ENCODE peak calls at places on chromosome 1, in seven cellular contexts. N is HCT116; I is mesendoderm; B is fibroblast of lung; O is SK-N-SH; A is uterus; E is effector memory CD4-positive, alpha-beta T cell. W is an unnamed sample.
A peak's percentile ranks its signal among the peaks of the same experiment; 100 is the strongest.

GRCh38 chr1:29379438-29380073 is 143.2 kb downstream of the PTPRU start:
- DNase-seq in B (peak; percentile 33), A (no peak), E (no peak), O (peak; percentile 25), I (peak; percentile 87), N (peak; percentile 72), W (peak; percentile 44)

GRCh38 chr1:107991371-107992066 is 26.5 kb upstream of the VAV3 start:
- DNase-seq in O (no peak), B (peak; percentile 50), A (no peak), E (no peak), I (peak; percentile 35), N (no peak), W (no peak)

GRCh38 chr1:228487336-228488106 is at the start of gene RNF187:
- DNase-seq in A (peak; percentile 91), N (no peak), O (peak; percentile 97), B (no peak), E (peak; percentile 71), I (no peak), W (peak; percentile 39)

GRCh38 chr1:190140644-190141043 is 337.0 kb downstream of the BRINP3 start:
- DNase-seq in N (no peak), I (no peak), O (no peak), A (no peak), E (no peak), B (no peak), W (no peak)

GRCh38 chr1:211736351-211736915 is 61.0 kb upstream of the NEK2 start:
- DNase-seq in B (peak; percentile 58), O (no peak), N (no peak), E (no peak), I (no peak), A (no peak), W (no peak)

GRCh38 chr1:33972676-33973395 is 109.0 kb downstream of the HMGB4 start:
- DNase-seq in I (no peak), N (no peak), A (no peak), E (no peak), B (peak; percentile 52), O (no peak), W (no peak)

GRCh38 chr1:3625151-3625907 is 514 bp downstream of the TPRG1L start:
- DNase-seq in A (no peak), N (no peak), I (peak; percentile 75), B (peak; percentile 45), O (peak; percentile 72), E (no peak), W (peak; percentile 9)

GRCh38 chr1:230345139-230345885 is 80.8 kb downstream of the PGBD5 start:
- DNase-seq in B (no peak), E (no peak), O (no peak), I (no peak), A (no peak), N (no peak), W (no peak)

GRCh38 chr1:24490101-24490781 is 12.4 kb upstream of the RCAN3 start:
- DNase-seq in A (no peak), E (no peak), N (no peak), O (no peak), I (no peak), B (no peak), W (no peak)

GRCh38 chr1:235246022-235246948 is 81.7 kb downstream of the ARID4B start:
- DNase-seq in E (no peak), I (no peak), N (no peak), O (no peak), A (no peak), B (peak; percentile 33), W (no peak)

GRCh38 chr1:85437139-85437538 is 27.8 kb downstream of the DDAH1 start:
- DNase-seq in B (no peak), N (no peak), A (no peak), I (no peak), O (no peak), E (no peak), W (no peak)

GRCh38 chr1:20115479-20115878 is 3.9 kb downstream of the PLA2G2D start:
- DNase-seq in B (no peak), I (no peak), O (no peak), A (no peak), N (no peak), E (no peak), W (no peak)

GRCh38 chr1:219385786-219386427 is 212.2 kb downstream of the LYPLAL1 start:
- DNase-seq in A (no peak), E (no peak), N (peak; percentile 41), B (peak; percentile 65), O (peak; percentile 23), I (peak; percentile 76), W (peak; percentile 80)

GRCh38 chr1:245108909-245109308 is 45.9 kb upstream of the KIF26B start:
- DNase-seq in B (no peak), E (no peak), I (no peak), N (no peak), O (no peak), A (no peak), W (no peak)

DNA sequence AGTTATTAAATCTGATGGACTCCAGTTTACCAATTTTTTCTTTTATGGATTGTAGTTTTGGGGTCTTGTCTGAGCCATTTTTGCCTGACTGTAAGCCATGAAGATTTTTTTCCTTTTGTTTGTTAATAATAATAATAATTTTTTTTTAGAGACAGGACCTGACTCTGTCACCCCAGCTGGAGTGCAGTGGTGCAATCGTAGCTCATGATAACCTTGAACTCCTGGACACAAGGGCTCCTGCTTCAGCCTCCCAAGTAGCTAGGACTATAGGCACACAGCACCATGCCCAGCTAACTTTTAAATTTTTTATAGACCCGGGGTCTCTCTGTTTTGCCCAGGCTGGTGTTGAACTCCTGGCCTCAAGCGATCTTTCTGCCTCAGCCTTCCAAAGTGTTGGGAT is 6.3 kb downstream of the PTBP2 start:
- DNase-seq in N (no peak), O (no peak), A (no peak), I (no peak), E (no peak), B (no peak), W (no peak)
- H3K4me1 ChIP-seq in N (peaks cover 7% of the 10 kb centered on the region), O (peaks cover 5% of the 10 kb centered on the region), A (no peaks in the 10 kb centered on the region), I (no peaks in the 10 kb centered on the region), E (peaks cover 4% of the 10 kb centered on the region), B (no peaks in the 10 kb centered on the region), W (peaks cover 13% of the 10 kb centered on the region)

GRCh38 chr1:147556643-147557042 is 15.3 kb downstream of the BCL9 start:
- DNase-seq in A (no peak), B (no peak), N (no peak), O (no peak), I (no peak), E (no peak), W (no peak)
- H3K27me3 ChIP-seq in A (no peaks in the 10 kb centered on the region), B (no peaks in the 10 kb centered on the region), N (no peaks in the 10 kb centered on the region), O (no peaks in the 10 kb centered on the region), I (no peaks in the 10 kb centered on the region), E (no peaks in the 10 kb centered on the region), W (no peaks in the 10 kb centered on the region)

GRCh38 chr1:207319207-207319606 is 2.3 kb upstream of the CD55 start:
- DNase-seq in A (no peak), I (no peak), N (no peak), B (no peak), E (no peak), O (no peak), W (no peak)
- H3K4me1 ChIP-seq in A (no peaks in the 10 kb centered on the region), I (peaks cover 13% of the 10 kb centered on the region), N (peaks cover 27% of the 10 kb centered on the region), B (no peaks in the 10 kb centered on the region), E (peaks cover 14% of the 10 kb centered on the region), O (peaks cover 3% of the 10 kb centered on the region), W (peaks cover 8% of the 10 kb centered on the region)

GRCh38 chr1:18434041-18434440 is 46.7 kb upstream of the KLHDC7A start:
- DNase-seq in A (no peak), E (no peak), N (no peak), O (no peak), B (no peak), I (no peak), W (no peak)
- H3K27me3 ChIP-seq in A (no peaks in the 10 kb centered on the region), E (no peaks in the 10 kb centered on the region), N (peaks cover 6% of the 10 kb centered on the region), O (no peaks in the 10 kb centered on the region), B (no peaks in the 10 kb centered on the region), I (no peaks in the 10 kb centered on the region), W (no peaks in the 10 kb centered on the region)

GRCh38 chr1:54278941-54279422 is 79.0 kb downstream of the MRPL37 start:
- DNase-seq in B (peak; percentile 93), A (peak; percentile 61), I (no peak), E (no peak), N (no peak), O (no peak), W (no peak)
- H3K4me1 ChIP-seq in B (peaks cover 31% of the 10 kb centered on the region), A (peaks cover 39% of the 10 kb centered on the region), I (peaks cover 9% of the 10 kb centered on the region), E (peaks cover 6% of the 10 kb centered on the region), N (peaks cover 9% of the 10 kb centered on the region), O (peaks cover 39% of the 10 kb centered on the region), W (no peaks in the 10 kb centered on the region)

GRCh38 chr1:5998906-5999301 is 6.7 kb upstream of the NPHP4 start:
- DNase-seq in N (no peak), A (no peak), E (no peak), I (no peak), B (no peak), O (no peak), W (no peak)

GRCh38 chr1:6001992-6002576 is 9.9 kb upstream of the NPHP4 start:
- DNase-seq in N (no peak), B (no peak), A (no peak), E (no peak), I (no peak), O (peak; percentile 84), W (no peak)

GRCh38 chr1:6000444-6001288 is 8.4 kb upstream of the NPHP4 start:
- DNase-seq in I (no peak), O (peak; percentile 80), N (no peak), A (no peak), E (no peak), B (no peak), W (no peak)

GRCh38 chr1:5998051-5998905 is 6.1 kb upstream of the NPHP4 start:
- DNase-seq in A (no peak), I (no peak), E (no peak), O (no peak), B (no peak), N (no peak), W (no peak)

GRCh38 chr1:5999711-6000443 is 7.7 kb upstream of the NPHP4 start:
- DNase-seq in E (no peak), B (no peak), A (no peak), I (no peak), N (no peak), O (no peak), W (no peak)
- H3K27me3 ChIP-seq in E (no peaks in the 10 kb centered on the region), B (no peaks in the 10 kb centered on the region), A (no peaks in the 10 kb centered on the region), I (no peaks in the 10 kb centered on the region), N (no peaks in the 10 kb centered on the region), O (no peaks in the 10 kb centered on the region), W (no peaks in the 10 kb centered on the region)

DNA sequence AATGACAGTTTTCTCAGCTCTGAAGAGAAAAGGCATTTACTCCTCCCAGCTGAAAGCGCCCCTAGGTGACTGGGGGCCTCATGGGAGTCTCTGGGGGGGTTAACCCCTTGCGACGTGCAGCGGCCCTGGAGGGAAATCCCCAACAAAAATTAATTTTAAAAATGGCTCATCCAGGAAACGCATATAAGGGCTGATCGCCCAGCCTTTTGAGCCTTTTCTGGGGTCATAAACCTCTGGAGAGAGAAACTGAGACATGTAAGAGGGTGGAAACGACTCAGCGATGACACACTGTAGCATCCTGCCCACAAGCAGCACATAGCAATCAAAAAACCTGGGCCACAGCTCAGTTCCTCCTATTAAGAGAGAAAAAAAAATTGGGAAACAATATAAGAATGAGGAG is 20.4 kb upstream of the HPDL start:
- DNase-seq in E (no peak), A (no peak), O (no peak), I (no peak), B (peak; percentile 32), N (no peak), W (no peak)
- H3K4me1 ChIP-seq in E (peaks cover 6% of the 10 kb centered on the region), A (peaks cover 6% of the 10 kb centered on the region), O (peaks cover 12% of the 10 kb centered on the region), I (peaks cover 13% of the 10 kb centered on the region), B (peaks cover 4% of the 10 kb centered on the region), N (peaks cover 41% of the 10 kb centered on the region), W (peaks cover 17% of the 10 kb centered on the region)